ENCODE peak calls at places on chromosomes 7 and 10, in five cellular contexts. E is body of pancreas, F is uterus, A is A549, H is suprapubic skin. N is an unnamed sample.

GRCh38 chr7:133358728-133359127 is 105.8 kb downstream of the EXOC4 start:
- DNase-seq in E (no peak), F (no peak), A (no peak), H (no peak), N (no peak)

GRCh38 chr7:6416516-6417145 is 31.1 kb downstream of the DAGLB start:
- DNase-seq in E (no peak), F (no peak), A (peak), H (no peak), N (no peak)

GRCh38 chr10:7409732-7410168 is 1.1 kb downstream of the SFMBT2 start:
- DNase-seq in E (no peak), F (no peak), A (peak), H (no peak), N (no peak)

GRCh38 chr10:78964952-78965633 is 103.7 kb upstream of the ZMIZ1 start:
- DNase-seq in E (peak), F (no peak), A (peak), H (no peak), N (peak)

GRCh38 chr7:31002256-31002655 is 38.5 kb downstream of the GHRHR start:
- DNase-seq in E (no peak), F (no peak), A (no peak), H (no peak), N (no peak)

GRCh38 chr7:22723171-22723601 is 3.8 kb upstream of the IL6 start:
- DNase-seq in E (peak), F (peak), A (no peak), H (no peak), N (peak)

GRCh38 chr7:17123020-17123419 is 175.4 kb upstream of the AHR start:
- DNase-seq in E (no peak), F (no peak), A (peak), H (no peak), N (no peak)

GRCh38 chr7:158908552-158908951 is 52.2 kb downstream of the DYNC2I1 start:
- DNase-seq in E (no peak), F (no peak), A (no peak), H (no peak), N (no peak)

GRCh38 chr7:155490697-155491628 is 33.0 kb downstream of the EN2 start:
- DNase-seq in E (peak), F (peak), A (no peak), H (no peak), N (peak)

GRCh38 chr10:45672201-45673073 is at the start of gene ZFAND4:
- DNase-seq in E (peak), F (peak), A (peak), H (peak), N (peak)
- TF ChIP-seq CTCF in E (peak), F (peak), A (peak), H (peak), N (peak)

DNA sequence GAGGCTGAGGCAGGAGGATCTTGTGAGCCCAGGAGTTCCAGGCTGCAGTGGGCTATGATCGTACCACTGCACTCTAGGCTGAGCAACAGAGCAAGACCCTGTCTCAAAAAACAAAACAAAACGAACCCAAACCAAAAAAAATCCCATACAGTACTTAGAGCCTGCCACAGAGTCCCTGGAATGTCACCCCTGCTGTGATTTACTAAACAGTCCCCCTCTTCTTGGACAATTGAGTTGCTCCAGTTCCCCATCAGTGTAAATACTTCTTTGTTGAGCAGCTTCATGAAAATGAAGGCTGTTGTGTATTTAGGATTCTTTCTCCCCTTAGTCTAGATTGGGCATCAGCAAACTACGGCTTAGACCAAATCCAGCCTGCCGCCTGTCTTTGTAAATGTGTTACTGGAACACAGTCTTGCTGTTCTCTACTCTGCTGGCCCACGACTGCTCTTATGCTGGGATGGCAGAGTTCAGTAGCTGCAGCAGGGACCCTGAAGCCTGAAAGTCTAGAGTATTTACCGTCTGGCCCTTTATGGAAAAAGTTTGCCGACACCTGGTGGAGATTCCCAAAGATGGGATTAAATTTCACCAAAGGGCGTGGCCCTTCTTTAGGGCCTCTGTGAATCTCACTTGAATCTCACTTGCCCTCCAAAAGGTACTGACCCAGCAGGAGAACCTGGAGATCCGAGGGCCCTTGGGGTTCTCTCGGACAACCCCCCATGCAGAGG is 57.8 kb downstream of the PALD1 start:
- DNase-seq in E (no peak), F (no peak), A (no peak), H (no peak), N (no peak)
- H3K27ac ChIP-seq in E (no peak), F (no peak), A (no peak), H (no peak), N (no peak)

DNA sequence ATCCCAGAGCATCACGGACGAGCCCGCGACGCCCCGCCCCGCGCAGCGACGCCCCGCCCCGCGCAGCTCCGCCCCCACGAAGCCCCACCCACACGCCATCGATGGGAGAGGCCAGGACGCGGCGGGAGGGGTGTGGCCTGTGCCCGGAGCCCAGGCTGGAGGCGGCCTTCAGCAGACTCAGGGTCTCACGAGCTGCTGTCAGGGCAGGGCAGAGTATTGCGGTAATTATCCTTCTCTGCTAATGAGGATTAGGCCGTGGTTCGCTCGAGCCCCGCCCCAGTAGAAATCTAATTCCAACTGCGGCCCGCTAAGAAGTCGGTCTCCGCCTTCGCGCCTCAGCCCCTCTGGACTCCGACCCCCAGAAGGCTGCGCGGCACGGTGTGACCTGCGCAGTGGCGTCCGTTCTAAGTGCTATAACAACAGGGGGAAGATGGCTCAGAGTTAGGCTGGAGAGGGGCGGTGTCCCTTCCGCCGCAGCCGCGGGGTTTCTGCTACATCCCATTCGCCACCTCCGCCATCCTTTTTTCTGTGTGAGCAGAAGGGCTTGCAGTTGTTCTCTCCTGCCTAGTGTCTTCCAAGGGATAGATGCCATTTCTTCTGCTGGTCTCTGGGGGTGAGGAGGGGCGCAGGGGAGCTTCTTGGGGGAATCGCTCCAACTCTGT is 337 bp upstream of the NT5C3A start:
- DNase-seq in E (peak), F (peak), A (peak), H (peak), N (peak)
- TF ChIP-seq POLR2A in E (peak), F (peak), A (peak), H (peak), N (peak)

DNA sequence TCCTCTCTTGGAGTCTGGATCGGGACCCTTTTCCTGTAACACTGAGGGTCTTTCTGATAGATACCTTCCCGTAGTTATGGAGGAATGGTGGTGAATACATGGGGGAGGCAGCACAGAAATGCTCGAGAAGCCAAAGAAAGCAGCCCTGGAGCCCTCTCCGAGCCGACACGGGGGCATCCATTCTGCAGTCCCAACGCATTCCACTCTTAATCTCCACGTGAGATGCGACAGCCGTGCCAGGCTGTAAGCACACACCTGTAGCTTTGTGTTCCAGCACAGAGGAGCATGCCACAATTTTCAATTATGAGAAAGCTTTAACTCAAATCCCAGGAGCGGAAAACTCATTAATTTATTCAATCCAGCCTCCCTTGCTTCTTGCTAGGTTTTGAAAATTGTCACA is 55.7 kb upstream of the CHST15 start:
- DNase-seq in E (no peak), F (no peak), A (no peak), H (no peak), N (no peak)
- TF ChIP-seq CTCF in E (no peak), F (no peak), A (no peak), H (no peak), N (no peak)

GRCh38 chr10:20535846-20536245 is 361.3 kb downstream of the NEBL start:
- DNase-seq in E (no peak), F (no peak), A (no peak), H (no peak), N (no peak)
- H3K27ac ChIP-seq in E (no peak), F (no peak), A (no peak), H (no peak), N (no peak)

DNA sequence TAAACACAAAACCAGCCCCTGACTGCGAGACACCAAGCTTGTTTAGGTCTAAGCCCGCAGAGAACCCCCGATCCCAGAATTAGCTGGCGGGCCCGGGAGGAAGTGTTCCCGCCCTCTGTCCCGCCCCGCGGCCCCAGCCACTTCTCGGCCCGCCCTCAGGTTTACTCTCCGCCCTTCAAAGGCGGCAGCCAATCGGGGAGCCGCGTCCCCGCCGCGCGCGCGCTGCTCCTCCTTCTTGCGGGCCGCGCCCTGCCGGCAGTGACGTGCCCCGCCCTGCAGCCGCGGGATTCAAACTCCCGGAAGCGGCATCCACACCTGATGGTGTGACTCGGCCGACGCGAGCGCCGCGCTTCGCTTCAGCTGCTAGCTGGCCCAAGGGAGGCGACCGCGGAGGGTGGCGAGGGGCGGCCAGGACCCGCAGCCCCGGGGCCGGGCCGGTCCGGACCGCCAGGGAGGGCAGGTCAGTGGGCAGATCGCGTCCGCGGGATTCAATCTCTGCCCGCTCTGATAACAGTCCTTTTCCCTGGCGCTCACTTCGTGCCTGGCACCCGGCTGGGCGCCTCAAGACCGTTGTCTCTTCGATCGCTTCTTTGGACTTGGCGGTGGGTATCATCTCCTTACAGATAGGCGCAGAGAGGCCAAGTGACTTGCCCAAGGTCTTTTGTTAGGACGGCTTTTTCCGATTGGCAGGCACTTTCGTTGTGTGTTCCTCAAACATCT is at the start of gene CEP55:
- DNase-seq in E (peak), F (peak), A (peak), H (peak), N (peak)
- TF ChIP-seq POLR2A in E (no peak), F (peak), A (peak), H (no peak), N (peak)

GRCh38 chr7:4561775-4562174 is 120.3 kb upstream of the FOXK1 start:
- DNase-seq in E (no peak), F (no peak), A (peak), H (no peak), N (no peak)
- TF ChIP-seq CTCF in E (no peak), F (no peak), A (peak), H (no peak), N (no peak)

GRCh38 chr10:34710391-34710751 is 104.7 kb downstream of the PARD3 start:
- DNase-seq in E (no peak), F (peak), A (peak), H (no peak), N (no peak)
- H3K27ac ChIP-seq in E (no peak), F (peak), A (peak), H (peak), N (no peak)

N was measured in heart left ventricle.